ENCODE peak calls at places on chromosomes 2 and 18, in ten cellular contexts. T is pancreas; M is KBM-7; B is stimulated activated CD4-positive, alpha-beta T cell treated with anti-CD3 and anti-CD28 coated beads, Interleukin-2, amount 100 ng/mL, for 24 hours; Q is left colon; O is CD8-positive, alpha-beta T cell; D is activated naive CD4-positive, alpha-beta T cell treated with Interleukin-2 at 50 U/mL for 16 hours; Z is Right ventricle myocardium superior; R is 8988T; E is anterior cingulate cortex. H is an unnamed sample.

GRCh38 chr18:32427084-32427933 is 43.4 kb downstream of the GAREM1 start:
- DNase-seq in R (no peak), T (no peak), Q (no peak), B (no peak), D (no peak), O (no peak), M (no peak), E (no peak), Z (no peak), H (no peak)

GRCh38 chr2:193156480-193156879 is 961.7 kb upstream of the TMEFF2 start:
- DNase-seq in B (no peak), R (no peak), O (no peak), Z (no peak), M (no peak), D (no peak), E (no peak), Q (no peak), T (no peak), H (no peak)

GRCh38 chr2:10773841-10774341 is 38.7 kb downstream of the PDIA6 start:
- DNase-seq in R (no peak), E (no peak), Z (no peak), Q (no peak), D (no peak), O (no peak), T (no peak), M (no peak), B (no peak), H (no peak)

GRCh38 chr2:133652407-133652806 is 84.1 kb upstream of the NCKAP5 start:
- DNase-seq in Q (no peak), E (no peak), M (no peak), T (no peak), B (no peak), Z (no peak), D (no peak), R (no peak), O (no peak), H (no peak)

GRCh38 chr18:79399275-79400081 is 3.7 kb downstream of the NFATC1 start:
- DNase-seq in R (no peak), O (no peak), D (peak), B (no peak), Z (peak), T (no peak), M (no peak), Q (peak), E (no peak), H (peak)

GRCh38 chr18:36624451-36625167 is 204.2 kb downstream of the TPGS2 start:
- DNase-seq in Z (no peak), T (no peak), R (no peak), Q (no peak), M (no peak), D (no peak), O (no peak), E (no peak), B (no peak), H (no peak)

GRCh38 chr18:32386466-32386865 is 84.2 kb downstream of the GAREM1 start:
- DNase-seq in D (no peak), B (no peak), Q (no peak), Z (no peak), R (no peak), E (no peak), T (no peak), O (no peak), M (no peak), H (no peak)

GRCh38 chr2:37287966-37288365 is 36.7 kb downstream of the PRKD3 start:
- DNase-seq in E (no peak), O (no peak), Z (no peak), D (peak), R (no peak), Q (no peak), T (no peak), M (peak), B (no peak), H (no peak)

GRCh38 chr2:152682663-152683062 is 34.6 kb downstream of the PRPF40A start:
- DNase-seq in O (no peak), Q (no peak), D (no peak), Z (no peak), T (no peak), E (no peak), B (no peak), R (no peak), M (no peak), H (peak)

GRCh38 chr2:4047961-4048891 is 344.9 kb downstream of the DCDC2C start:
- DNase-seq in B (no peak), Z (no peak), M (no peak), T (no peak), R (no peak), E (no peak), D (peak), O (no peak), Q (no peak), H (no peak)

GRCh38 chr18:49178736-49179135 is 228.0 kb upstream of the SMAD7 start:
- DNase-seq in Q (peak), Z (no peak), T (peak), M (peak), R (no peak), D (no peak), B (no peak), E (no peak), O (no peak), H (peak)